ENCODE peak calls at places on chromosome 11, in four cellular contexts. One of them, this sample, is unnamed.

GRCh38 chr11:1162498-1163311 is 5.0 kb downstream of the MUC5AC start:
- DNase-seq in activated CD8-positive, alpha-beta memory T cell treated with anti-CD3 and anti-CD28 coated beads, Interleukin-2, amount 50 U/mL, for 48 hours: no peak
- DNase-seq in uterus: peak
- DNase-seq in HFFc6: no peak
- DNase-seq in this sample: no peak

GRCh38 chr11:62958547-62959071 is 26.2 kb downstream of the SLC22A6 start:
- DNase-seq in activated CD8-positive, alpha-beta memory T cell treated with anti-CD3 and anti-CD28 coated beads, Interleukin-2, amount 50 U/mL, for 48 hours: no peak
- DNase-seq in HFFc6: no peak
- DNase-seq in uterus: peak
- DNase-seq in this sample: peak

GRCh38 chr11:66727282-66727882 is 1.6 kb downstream of the SPTBN2 start:
- DNase-seq in uterus: peak
- DNase-seq in HFFc6: no peak
- DNase-seq in activated CD8-positive, alpha-beta memory T cell treated with anti-CD3 and anti-CD28 coated beads, Interleukin-2, amount 50 U/mL, for 48 hours: peak
- DNase-seq in this sample: peak

GRCh38 chr11:106076421-106076922 is 675 bp downstream of the KBTBD3 start:
- DNase-seq in HFFc6: no peak
- DNase-seq in uterus: no peak
- DNase-seq in activated CD8-positive, alpha-beta memory T cell treated with anti-CD3 and anti-CD28 coated beads, Interleukin-2, amount 50 U/mL, for 48 hours: no peak
- DNase-seq in this sample: no peak

GRCh38 chr11:112589132-112589531 is 328.5 kb upstream of the PLET1 start:
- DNase-seq in uterus: peak
- DNase-seq in activated CD8-positive, alpha-beta memory T cell treated with anti-CD3 and anti-CD28 coated beads, Interleukin-2, amount 50 U/mL, for 48 hours: no peak
- DNase-seq in HFFc6: no peak
- DNase-seq in this sample: no peak

GRCh38 chr11:124725719-124726105 is 14.0 kb upstream of the NRGN start:
- DNase-seq in HFFc6: no peak
- DNase-seq in uterus: no peak
- DNase-seq in activated CD8-positive, alpha-beta memory T cell treated with anti-CD3 and anti-CD28 coated beads, Interleukin-2, amount 50 U/mL, for 48 hours: no peak
- DNase-seq in this sample: no peak

GRCh38 chr11:36672815-36673450 is 74.9 kb upstream of the RAG2 start:
- DNase-seq in activated CD8-positive, alpha-beta memory T cell treated with anti-CD3 and anti-CD28 coated beads, Interleukin-2, amount 50 U/mL, for 48 hours: no peak
- DNase-seq in uterus: no peak
- DNase-seq in HFFc6: peak
- DNase-seq in this sample: peak

GRCh38 chr11:1303973-1304372 is 5.5 kb downstream of the TOLLIP start:
- DNase-seq in activated CD8-positive, alpha-beta memory T cell treated with anti-CD3 and anti-CD28 coated beads, Interleukin-2, amount 50 U/mL, for 48 hours: no peak
- DNase-seq in HFFc6: no peak
- DNase-seq in uterus: no peak
- DNase-seq in this sample: no peak

GRCh38 chr11:16166571-16166970 is 189.8 kb downstream of the SOX6 start:
- DNase-seq in uterus: no peak
- DNase-seq in HFFc6: no peak
- DNase-seq in activated CD8-positive, alpha-beta memory T cell treated with anti-CD3 and anti-CD28 coated beads, Interleukin-2, amount 50 U/mL, for 48 hours: no peak
- DNase-seq in this sample: no peak

GRCh38 chr11:20483931-20484330 is 96.4 kb downstream of the PRMT3 start:
- DNase-seq in HFFc6: no peak
- DNase-seq in uterus: no peak
- DNase-seq in activated CD8-positive, alpha-beta memory T cell treated with anti-CD3 and anti-CD28 coated beads, Interleukin-2, amount 50 U/mL, for 48 hours: no peak
- DNase-seq in this sample: no peak

GRCh38 chr11:58739725-58740430 is 8.1 kb upstream of the GLYAT start:
- DNase-seq in uterus: no peak
- DNase-seq in activated CD8-positive, alpha-beta memory T cell treated with anti-CD3 and anti-CD28 coated beads, Interleukin-2, amount 50 U/mL, for 48 hours: no peak
- DNase-seq in HFFc6: peak
- DNase-seq in this sample: no peak

GRCh38 chr11:81007046-81007445 is 1566.2 kb upstream of the TENM4 start:
- DNase-seq in HFFc6: no peak
- DNase-seq in uterus: no peak
- DNase-seq in activated CD8-positive, alpha-beta memory T cell treated with anti-CD3 and anti-CD28 coated beads, Interleukin-2, amount 50 U/mL, for 48 hours: no peak
- DNase-seq in this sample: peak

GRCh38 chr11:13928566-13929251 is 33.8 kb upstream of the SPON1 start:
- DNase-seq in HFFc6: peak
- DNase-seq in activated CD8-positive, alpha-beta memory T cell treated with anti-CD3 and anti-CD28 coated beads, Interleukin-2, amount 50 U/mL, for 48 hours: no peak
- DNase-seq in uterus: no peak
- DNase-seq in this sample: peak

GRCh38 chr11:64796047-64796756 is 6.8 kb downstream of the MAP4K2 start:
- DNase-seq in HFFc6: no peak
- DNase-seq in uterus: no peak
- DNase-seq in activated CD8-positive, alpha-beta memory T cell treated with anti-CD3 and anti-CD28 coated beads, Interleukin-2, amount 50 U/mL, for 48 hours: no peak
- DNase-seq in this sample: no peak

GRCh38 chr11:2135018-2135569 is 4.1 kb downstream of the IGF2 start:
- DNase-seq in HFFc6: no peak
- DNase-seq in activated CD8-positive, alpha-beta memory T cell treated with anti-CD3 and anti-CD28 coated beads, Interleukin-2, amount 50 U/mL, for 48 hours: no peak
- DNase-seq in uterus: no peak
- DNase-seq in this sample: no peak

GRCh38 chr11:94672636-94673035 is 95.5 kb upstream of the AMOTL1 start:
- DNase-seq in HFFc6: no peak
- DNase-seq in uterus: no peak
- DNase-seq in activated CD8-positive, alpha-beta memory T cell treated with anti-CD3 and anti-CD28 coated beads, Interleukin-2, amount 50 U/mL, for 48 hours: no peak
- DNase-seq in this sample: no peak

GRCh38 chr11:18754308-18754707 is 28.3 kb upstream of the IGSF22 start:
- DNase-seq in HFFc6: no peak
- DNase-seq in uterus: no peak
- DNase-seq in activated CD8-positive, alpha-beta memory T cell treated with anti-CD3 and anti-CD28 coated beads, Interleukin-2, amount 50 U/mL, for 48 hours: no peak
- DNase-seq in this sample: no peak

GRCh38 chr11:76654310-76654851 is 16.2 kb downstream of the LRRC32 start:
- DNase-seq in activated CD8-positive, alpha-beta memory T cell treated with anti-CD3 and anti-CD28 coated beads, Interleukin-2, amount 50 U/mL, for 48 hours: peak
- DNase-seq in HFFc6: no peak
- DNase-seq in uterus: peak
- DNase-seq in this sample: no peak

GRCh38 chr11:44814881-44815592 is 88.3 kb downstream of the TSPAN18 start:
- DNase-seq in HFFc6: no peak
- DNase-seq in activated CD8-positive, alpha-beta memory T cell treated with anti-CD3 and anti-CD28 coated beads, Interleukin-2, amount 50 U/mL, for 48 hours: no peak
- DNase-seq in uterus: no peak
- DNase-seq in this sample: no peak

GRCh38 chr11:7060828-7061227 is 28.0 kb upstream of the RBMXL2 start:
- DNase-seq in activated CD8-positive, alpha-beta memory T cell treated with anti-CD3 and anti-CD28 coated beads, Interleukin-2, amount 50 U/mL, for 48 hours: no peak
- DNase-seq in uterus: no peak
- DNase-seq in HFFc6: peak
- DNase-seq in this sample: no peak

This sample was measured in SK-MEL-5.